ENCODE peak calls at places on chromosomes 1 and 21, in nine cellular contexts. V is cardiac fibroblast, G is heart left ventricle, H is fibroblast of mammary gland, Y is choroid plexus epithelial cell, U is endothelial cell, P is uterus, A is GM12865, D is HFF-Myc. R is an unnamed sample.

GRCh38 chr1:55610203-55610602 is 395.0 kb upstream of the USP24 start:
- DNase-seq in V (no peak), G (no peak), H (no peak), Y (no peak), U (no peak), P (no peak), A (no peak), D (no peak), R (no peak)

GRCh38 chr1:109161836-109162606 is 48.1 kb downstream of the ELAPOR1 start:
- DNase-seq in V (peak), G (peak), H (peak), Y (peak), U (no peak), P (no peak), A (peak), D (no peak), R (peak)

GRCh38 chr1:111733183-111733995 is 5.8 kb downstream of the INKA2 start:
- DNase-seq in V (peak), G (peak), H (peak), Y (peak), U (peak), P (peak), A (no peak), D (peak), R (no peak)

GRCh38 chr21:31343680-31344480 is at the start of gene TIAM1:
- DNase-seq in V (peak), G (peak), H (peak), Y (peak), U (peak), P (no peak), A (no peak), D (no peak), R (peak)

GRCh38 chr1:209257454-209257853 is 326.1 kb upstream of the CAMK1G start:
- DNase-seq in V (no peak), G (no peak), H (no peak), Y (no peak), U (no peak), P (no peak), A (no peak), D (no peak), R (no peak)

GRCh38 chr1:89310505-89310904 is 37.8 kb upstream of the GBP5 start:
- DNase-seq in V (peak), G (no peak), H (peak), Y (peak), U (no peak), P (no peak), A (peak), D (no peak), R (no peak)

GRCh38 chr1:182217967-182218366 is 156.5 kb upstream of the ZNF648 start:
- DNase-seq in V (no peak), G (no peak), H (peak), Y (no peak), U (no peak), P (no peak), A (no peak), D (no peak), R (no peak)

GRCh38 chr1:160376525-160377131 is 9.8 kb downstream of the NHLH1 start:
- DNase-seq in V (peak), G (no peak), H (peak), Y (peak), U (peak), P (peak), A (peak), D (peak), R (peak)

GRCh38 chr21:45920824-45921600 is 60.6 kb upstream of the COL6A1 start:
- DNase-seq in V (no peak), G (no peak), H (no peak), Y (no peak), U (no peak), P (no peak), A (no peak), D (no peak), R (no peak)

GRCh38 chr1:160711528-160712311 is at the start of gene CD48:
- DNase-seq in V (no peak), G (no peak), H (no peak), Y (no peak), U (no peak), P (no peak), A (peak), D (no peak), R (peak)

GRCh38 chr1:235990376-235990795 is 74.5 kb downstream of the NID1 start:
- DNase-seq in V (peak), G (no peak), H (peak), Y (peak), U (no peak), P (peak), A (no peak), D (no peak), R (no peak)

GRCh38 chr21:40466893-40467483 is 380.0 kb downstream of the DSCAM start:
- DNase-seq in V (peak), G (no peak), H (peak), Y (peak), U (no peak), P (no peak), A (no peak), D (no peak), R (peak)

GRCh38 chr1:236945002-236945401 is 59.2 kb downstream of the MT1HL1 start:
- DNase-seq in V (no peak), G (no peak), H (no peak), Y (no peak), U (no peak), P (no peak), A (no peak), D (no peak), R (no peak)

GRCh38 chr1:230507671-230508407 is 81.7 kb upstream of the PGBD5 start:
- DNase-seq in V (peak), G (peak), H (no peak), Y (no peak), U (no peak), P (no peak), A (no peak), D (no peak), R (no peak)

GRCh38 chr1:17027900-17028299 is 16.2 kb upstream of the ATP13A2 start:
- DNase-seq in V (no peak), G (no peak), H (no peak), Y (no peak), U (no peak), P (no peak), A (no peak), D (no peak), R (no peak)

GRCh38 chr1:90851711-90852050 is 134.6 kb upstream of the BARHL2 start:
- DNase-seq in V (no peak), G (no peak), H (no peak), Y (no peak), U (no peak), P (no peak), A (no peak), D (no peak), R (no peak)

GRCh38 chr1:46581685-46582455 is 22.2 kb downstream of the MKNK1 start:
- DNase-seq in V (no peak), G (no peak), H (peak), Y (no peak), U (no peak), P (no peak), A (no peak), D (no peak), R (peak)

GRCh38 chr1:155651861-155652661 is 36.5 kb downstream of the YY1AP1 start:
- DNase-seq in V (no peak), G (no peak), H (no peak), Y (no peak), U (no peak), P (no peak), A (no peak), D (no peak), R (no peak)

GRCh38 chr1:37255111-37255795 is 219.1 kb upstream of the ZC3H12A start:
- DNase-seq in V (peak), G (peak), H (no peak), Y (peak), U (peak), P (no peak), A (peak), D (no peak), R (peak)

GRCh38 chr1:107572674-107573205 is 392.2 kb downstream of the VAV3 start:
- DNase-seq in V (peak), G (no peak), H (peak), Y (peak), U (no peak), P (peak), A (no peak), D (peak), R (no peak)

GRCh38 chr1:236416165-236416564 is 22.1 kb downstream of the EDARADD start:
- DNase-seq in V (no peak), G (no peak), H (no peak), Y (no peak), U (no peak), P (no peak), A (no peak), D (no peak), R (peak)

GRCh38 chr1:89523597-89524368 is 846 bp upstream of the LRRC8B start:
- DNase-seq in V (peak), G (no peak), H (peak), Y (peak), U (no peak), P (peak), A (peak), D (no peak), R (peak)

GRCh38 chr1:244801246-244801645 is 34.2 kb upstream of the COX20 start:
- DNase-seq in V (peak), G (peak), H (peak), Y (peak), U (peak), P (no peak), A (peak), D (no peak), R (peak)

DNA sequence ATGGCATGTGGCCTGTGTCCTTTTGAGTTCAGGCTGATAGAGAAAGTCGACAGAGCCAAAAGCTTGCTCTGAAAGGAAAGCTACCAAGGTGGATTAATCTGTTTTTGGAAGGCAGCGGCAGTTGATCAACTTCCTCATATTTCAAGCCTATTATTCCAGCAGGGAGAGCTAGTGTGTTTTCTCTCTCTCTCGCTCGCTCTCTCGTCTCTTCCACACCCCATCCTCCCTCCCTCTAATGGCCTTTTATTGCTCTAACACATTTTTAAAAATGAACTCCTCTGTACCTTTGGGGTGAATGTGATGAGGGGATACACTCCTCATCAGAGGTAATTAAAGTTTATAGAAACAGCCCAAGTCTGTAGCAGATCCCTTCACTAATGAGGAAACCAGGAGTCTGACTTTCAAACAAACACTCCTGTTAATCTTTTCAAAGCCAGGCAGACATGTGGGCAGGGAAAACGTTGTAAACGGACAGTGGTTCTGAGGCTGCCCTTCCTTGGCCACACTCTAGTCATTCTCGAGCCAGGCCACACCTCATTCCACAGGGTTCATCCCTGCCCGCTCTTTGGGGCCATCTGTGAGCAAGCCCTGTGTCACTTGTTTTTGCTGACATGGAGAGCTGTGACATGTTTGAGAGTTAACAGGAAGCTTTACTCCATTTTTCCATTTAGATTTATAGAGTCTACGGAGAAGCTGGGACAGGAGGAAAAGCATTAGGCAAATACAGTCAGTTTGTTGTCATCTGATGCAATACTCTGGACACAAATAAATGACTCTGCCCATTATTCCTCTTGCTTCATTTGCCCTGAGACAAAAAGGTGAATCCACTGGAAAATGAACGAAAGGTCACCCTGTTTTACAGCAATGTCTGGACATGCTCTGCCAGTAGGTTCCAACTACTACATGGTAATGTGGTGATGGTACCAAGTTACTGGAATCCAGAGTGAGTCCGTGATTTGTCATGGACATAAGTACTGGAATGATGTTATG is 126.7 kb downstream of the CLIC6 start:
- DNase-seq in V (peak), G (no peak), H (peak), Y (peak), U (no peak), P (no peak), A (no peak), D (no peak), R (no peak)
- TF ChIP-seq CTCF in V (peak), G (no peak), H (peak), Y (peak), U (no peak), P (no peak), A (no peak), D (no peak), R (no peak)

DNA sequence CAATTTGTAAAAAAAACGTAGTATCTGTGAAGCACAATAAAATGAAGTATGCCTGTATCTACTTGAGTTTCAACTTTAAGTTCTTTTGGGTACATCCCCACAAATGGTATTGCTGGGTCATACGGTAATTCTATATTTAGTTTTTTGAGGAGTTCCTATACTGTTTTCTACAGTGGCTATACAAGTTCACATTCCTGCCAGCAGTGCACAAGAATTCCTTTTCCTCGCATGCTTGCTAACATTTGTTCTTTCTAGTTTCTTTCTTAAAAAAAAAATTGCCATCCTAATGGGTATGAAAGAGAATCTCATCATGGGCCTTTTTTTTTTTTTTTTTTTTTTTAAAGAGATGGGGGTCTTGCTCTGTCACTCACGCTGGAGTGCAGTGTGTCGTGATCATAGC is 41.9 kb downstream of the UCK2 start:
- DNase-seq in V (peak), G (no peak), H (no peak), Y (peak), U (no peak), P (no peak), A (no peak), D (no peak), R (no peak)
- TF ChIP-seq CTCF in V (peak), G (no peak), H (peak), Y (peak), U (peak), P (no peak), A (no peak), D (peak), R (no peak)

DNA sequence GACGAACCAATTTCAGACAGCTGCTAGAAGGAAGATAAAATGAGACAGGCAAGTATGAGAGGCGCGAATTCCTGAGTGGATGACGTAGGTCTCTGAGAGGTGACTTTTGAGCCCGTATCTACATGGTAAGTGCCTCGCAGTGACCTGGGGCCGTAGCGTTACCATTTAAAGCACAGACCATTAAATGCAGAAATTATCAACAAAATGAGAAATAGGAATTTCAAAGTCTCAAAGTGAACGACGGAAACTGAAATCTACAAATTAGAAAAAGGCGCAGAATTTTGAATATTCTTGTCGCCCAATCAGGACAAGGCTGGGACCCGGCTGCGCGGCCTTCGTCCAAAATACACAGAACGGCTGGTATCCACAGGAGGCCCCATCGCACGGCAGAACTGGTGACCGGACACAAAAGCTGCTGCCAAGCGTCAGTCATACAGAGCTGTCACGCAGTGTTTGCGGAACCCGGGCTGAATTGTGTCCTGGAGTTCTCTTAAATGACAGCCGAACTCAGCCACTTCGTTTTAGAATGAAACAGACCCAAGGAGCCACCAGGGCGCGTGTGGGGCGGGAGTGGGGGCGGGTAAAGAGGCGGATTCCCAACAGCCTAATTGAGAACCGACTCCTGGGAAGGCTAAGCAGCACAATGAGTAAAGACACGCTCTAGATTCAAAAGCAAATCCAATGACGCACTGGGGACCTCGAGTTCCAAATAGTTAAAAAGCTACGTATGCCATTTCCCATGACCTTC is 13.8 kb upstream of the BOLA1 start:
- DNase-seq in V (peak), G (peak), H (peak), Y (peak), U (peak), P (peak), A (peak), D (peak), R (peak)
- TF ChIP-seq CTCF in V (no peak), G (no peak), H (no peak), Y (peak), U (no peak), P (peak), A (peak), D (no peak), R (no peak)

GRCh38 chr1:61348025-61348665 is 265.8 kb downstream of the NFIA start:
- DNase-seq in V (no peak), G (no peak), H (no peak), Y (no peak), U (no peak), P (no peak), A (no peak), D (no peak), R (no peak)

GRCh38 chr1:61353797-61354406 is 271.5 kb downstream of the NFIA start:
- DNase-seq in V (no peak), G (no peak), H (no peak), Y (no peak), U (no peak), P (no peak), A (no peak), D (no peak), R (no peak)

GRCh38 chr1:61357539-61357938 is 275.2 kb downstream of the NFIA start:
- DNase-seq in V (no peak), G (no peak), H (no peak), Y (no peak), U (no peak), P (no peak), A (no peak), D (no peak), R (no peak)

GRCh38 chr1:61356995-61357394 is 274.6 kb downstream of the NFIA start:
- DNase-seq in V (no peak), G (no peak), H (no peak), Y (no peak), U (no peak), P (no peak), A (no peak), D (no peak), R (no peak)

GRCh38 chr1:61352845-61353435 is 270.6 kb downstream of the NFIA start:
- DNase-seq in V (no peak), G (no peak), H (no peak), Y (no peak), U (no peak), P (no peak), A (no peak), D (no peak), R (no peak)
- TF ChIP-seq CTCF in V (no peak), G (no peak), H (no peak), Y (no peak), U (no peak), P (no peak), A (no peak), D (no peak), R (no peak)

GRCh38 chr1:67372898-67373297 is 57.3 kb downstream of the SERBP1 start:
- DNase-seq in V (no peak), G (no peak), H (no peak), Y (no peak), U (no peak), P (no peak), A (no peak), D (no peak), R (no peak)

GRCh38 chr1:67371043-67371442 is 59.2 kb downstream of the SERBP1 start:
- DNase-seq in V (no peak), G (no peak), H (no peak), Y (no peak), U (no peak), P (no peak), A (no peak), D (no peak), R (no peak)

GRCh38 chr1:67372136-67372535 is 58.1 kb downstream of the SERBP1 start:
- DNase-seq in V (no peak), G (no peak), H (peak), Y (peak), U (no peak), P (no peak), A (no peak), D (peak), R (no peak)

GRCh38 chr1:67371681-67372080 is 58.5 kb downstream of the SERBP1 start:
- DNase-seq in V (no peak), G (no peak), H (no peak), Y (peak), U (no peak), P (no peak), A (no peak), D (no peak), R (no peak)

DNA sequence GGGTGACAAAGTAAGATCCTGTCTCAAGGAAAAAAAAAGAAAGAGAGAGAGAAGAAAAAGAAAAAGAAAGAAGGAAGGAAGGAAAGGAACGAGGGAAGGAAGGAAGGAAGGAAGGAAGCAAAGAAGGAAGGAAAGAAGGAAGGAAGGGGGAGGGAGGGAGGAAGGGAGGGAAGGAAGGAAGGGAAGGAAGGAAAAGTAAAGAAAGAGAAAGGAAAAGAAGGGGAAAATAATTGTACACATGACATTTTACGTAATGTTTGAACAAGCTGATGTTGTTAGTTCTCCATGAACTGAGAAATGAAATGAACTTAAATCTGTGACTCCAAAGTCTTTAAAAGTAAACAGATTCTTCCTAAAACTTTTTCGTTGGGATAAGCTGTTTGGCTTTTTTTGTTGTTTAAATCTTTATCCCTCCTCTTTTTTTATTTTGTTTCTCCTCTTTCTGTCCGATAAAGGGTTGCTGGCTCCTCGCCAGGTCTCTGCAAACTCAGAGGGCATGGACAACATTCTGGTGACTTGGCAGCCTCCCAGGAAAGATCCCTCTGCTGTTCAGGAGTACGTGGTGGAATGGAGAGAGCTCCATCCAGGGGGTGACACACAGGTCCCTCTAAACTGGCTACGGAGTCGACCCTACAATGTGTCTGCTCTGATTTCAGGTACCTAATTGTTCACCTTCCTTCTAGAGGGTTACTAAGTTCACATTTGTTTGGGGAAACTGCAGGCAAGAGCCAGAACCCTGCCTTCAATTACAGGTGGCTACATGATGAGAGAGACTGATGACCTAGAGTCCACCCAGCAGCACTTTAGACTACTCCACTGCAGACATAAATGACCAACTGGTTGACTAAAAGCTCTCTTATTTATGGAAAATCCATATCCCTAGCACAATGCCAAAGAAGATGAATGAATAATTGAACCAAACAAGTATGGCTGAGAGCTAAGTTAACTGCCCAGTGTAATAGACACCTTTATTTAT is 60.0 kb downstream of the IL12RB2 start:
- DNase-seq in V (peak), G (peak), H (peak), Y (peak), U (no peak), P (peak), A (no peak), D (peak), R (no peak)
- TF ChIP-seq CTCF in V (no peak), G (no peak), H (no peak), Y (peak), U (no peak), P (no peak), A (no peak), D (no peak), R (no peak)